ENCODE peak calls at places on chromosome 10, in nine cellular contexts. F is heart left ventricle; E is fibroblast of lung; T is SJSA1; D is CD4-positive, CD25-positive, alpha-beta regulatory T cell; S is RWPE1; R is right lobe of liver; Y is stomach; K is A549. G is an unnamed sample.

GRCh38 chr10:42640610-42641229 is 2.4 kb upstream of the ZNF33B start:
- DNase-seq in F (no peak), E (no peak), T (no peak), D (no peak), S (peak; percentile 85), R (no peak), Y (no peak), K (no peak), G (no peak)

GRCh38 chr10:19843487-19843886 is 27.3 kb downstream of the PLXDC2 start:
- DNase-seq in F (no peak), E (peak; percentile 31), T (peak; percentile 82), D (no peak), S (no peak), R (no peak), Y (no peak), K (no peak), G (no peak)

GRCh38 chr10:110498982-110499795 is 1.5 kb downstream of the DUSP5 start:
- DNase-seq in F (peak; percentile 45), E (peak; percentile 83), T (peak; percentile 74), D (peak; percentile 71), S (peak; percentile 66), R (no peak), Y (peak; percentile 46), K (no peak), G (peak; percentile 36)

GRCh38 chr10:48449501-48450232 is 143.2 kb downstream of the MAPK8 start:
- DNase-seq in F (peak; percentile 26), E (no peak), T (no peak), D (no peak), S (no peak), R (peak; percentile 33), Y (peak; percentile 22), K (no peak), G (no peak)

GRCh38 chr10:15163261-15163864 is 5.1 kb downstream of the NMT2 start:
- DNase-seq in F (no peak), E (no peak), T (no peak), D (no peak), S (no peak), R (no peak), Y (no peak), K (no peak), G (no peak)

GRCh38 chr10:13146383-13146782 is 15.0 kb upstream of the MCM10 start:
- DNase-seq in F (no peak), E (no peak), T (no peak), D (no peak), S (no peak), R (no peak), Y (no peak), K (no peak), G (no peak)

GRCh38 chr10:77290528-77291155 is 347.0 kb downstream of the KCNMA1 start:
- DNase-seq in F (no peak), E (peak; percentile 55), T (peak; percentile 96), D (no peak), S (peak; percentile 41), R (no peak), Y (no peak), K (peak; percentile 25), G (no peak)

GRCh38 chr10:29757551-29758297 is 123.0 kb upstream of the SVIL start:
- DNase-seq in F (no peak), E (peak; percentile 39), T (peak; percentile 65), D (no peak), S (peak; percentile 84), R (no peak), Y (no peak), K (no peak), G (no peak)

GRCh38 chr10:3364768-3365480 is 192.3 kb upstream of the PITRM1 start:
- DNase-seq in F (no peak), E (no peak), T (no peak), D (no peak), S (no peak), R (no peak), Y (no peak), K (no peak), G (no peak)

GRCh38 chr10:82953909-82954308 is 1078.9 kb downstream of the NRG3 start:
- DNase-seq in F (no peak), E (no peak), T (no peak), D (no peak), S (no peak), R (no peak), Y (no peak), K (no peak), G (no peak)

GRCh38 chr10:14476641-14477407 is 146.1 kb upstream of the FRMD4A start:
- DNase-seq in F (no peak), E (no peak), T (peak; percentile 87), D (no peak), S (no peak), R (peak; percentile 3), Y (no peak), K (no peak), G (no peak)

GRCh38 chr10:121282797-121283515 is 315.3 kb downstream of the FGFR2 start:
- DNase-seq in F (no peak), E (no peak), T (no peak), D (no peak), S (no peak), R (no peak), Y (no peak), K (no peak), G (no peak)

GRCh38 chr10:80290474-80291220 is 1.2 kb upstream of the MAT1A start:
- DNase-seq in F (no peak), E (no peak), T (no peak), D (no peak), S (no peak), R (peak; percentile 72), Y (no peak), K (no peak), G (no peak)

GRCh38 chr10:27783660-27784059 is 38.0 kb upstream of the MKX start:
- DNase-seq in F (peak; percentile 18), E (peak; percentile 59), T (peak; percentile 11), D (peak; percentile 42), S (peak; percentile 41), R (no peak), Y (no peak), K (peak; percentile 3), G (peak; percentile 19)

GRCh38 chr10:116270691-116271592 is 2.1 kb downstream of the GFRA1 start:
- DNase-seq in F (no peak), E (no peak), T (peak; percentile 34), D (no peak), S (no peak), R (peak; percentile 53), Y (no peak), K (no peak), G (no peak)

GRCh38 chr10:126373982-126374381 is 14.3 kb downstream of the ADAM12 start:
- DNase-seq in F (no peak), E (peak; percentile 26), T (no peak), D (no peak), S (no peak), R (no peak), Y (no peak), K (no peak), G (no peak)

GRCh38 chr10:71039551-71039950 is 151.2 kb upstream of the PCBD1 start:
- DNase-seq in F (no peak), E (no peak), T (no peak), D (no peak), S (no peak), R (no peak), Y (no peak), K (no peak), G (no peak)

GRCh38 chr10:110074298-110074697 is 66.5 kb downstream of the ADD3 start:
- DNase-seq in F (no peak), E (peak; percentile 20), T (no peak), D (no peak), S (no peak), R (no peak), Y (no peak), K (no peak), G (no peak)

DNA sequence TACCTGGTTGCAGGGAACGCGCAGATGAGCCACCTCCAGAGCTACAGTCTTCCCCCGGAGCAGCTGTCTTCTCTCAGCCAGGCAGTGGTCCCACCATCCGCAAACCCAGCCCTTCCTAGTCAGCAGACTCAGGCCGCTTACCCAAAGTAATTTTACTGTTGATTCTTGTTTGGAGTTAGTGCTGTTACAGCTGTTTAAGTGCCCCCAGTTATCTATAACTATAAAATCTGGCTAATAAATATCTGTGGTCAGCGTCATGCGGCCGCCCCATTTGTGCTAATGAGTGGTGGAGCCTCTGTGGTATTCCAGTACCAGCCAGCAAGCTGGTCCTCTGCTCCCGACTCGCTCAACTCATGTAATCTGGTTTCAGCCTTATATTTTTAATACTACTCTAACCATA is 43.2 kb upstream of the TMEM236 start:
- DNase-seq in F (no peak), E (no peak), T (no peak), D (no peak), S (no peak), R (no peak), Y (no peak), K (no peak), G (no peak)
- H3K27ac ChIP-seq in F (no peak overlapping the region), E (no peak overlapping the region), T (no peak overlapping the region), D (no peak overlapping the region), S (no peak overlapping the region), R (no peak overlapping the region), Y (no peak overlapping the region), K (no peak overlapping the region), G (no peak overlapping the region)

GRCh38 chr10:132690401-132690800 is 95.5 kb downstream of the NKX6-2 start:
- DNase-seq in F (no peak), E (no peak), T (no peak), D (no peak), S (no peak), R (peak; percentile 19), Y (no peak), K (no peak), G (no peak)

GRCh38 chr10:132693676-132694075 is 92.3 kb downstream of the NKX6-2 start:
- DNase-seq in F (no peak), E (no peak), T (no peak), D (no peak), S (no peak), R (no peak), Y (no peak), K (no peak), G (no peak)

GRCh38 chr10:132690821-132691610 is 94.9 kb downstream of the NKX6-2 start:
- DNase-seq in F (no peak), E (no peak), T (no peak), D (no peak), S (no peak), R (peak; percentile 29), Y (no peak), K (no peak), G (no peak)

GRCh38 chr10:132691711-132692153 is 94.2 kb downstream of the NKX6-2 start:
- DNase-seq in F (no peak), E (no peak), T (no peak), D (no peak), S (no peak), R (peak; percentile 47), Y (no peak), K (no peak), G (no peak)

GRCh38 chr10:132692311-132692710 is 93.6 kb downstream of the NKX6-2 start:
- DNase-seq in F (no peak), E (no peak), T (no peak), D (no peak), S (no peak), R (no peak), Y (no peak), K (no peak), G (no peak)
- H3K27ac ChIP-seq in F (no peak overlapping the region), E (no peak overlapping the region), T (no peak overlapping the region), D (no peak overlapping the region), S (no peak overlapping the region), R (no peak overlapping the region), Y (no peak overlapping the region), K (no peak overlapping the region), G (no peak overlapping the region)

GRCh38 chr10:73878365-73878764 is 4.0 kb upstream of the CAMK2G start:
- DNase-seq in F (no peak), E (no peak), T (no peak), D (no peak), S (no peak), R (no peak), Y (no peak), K (no peak), G (no peak)
- H3K27ac ChIP-seq in F (no peak overlapping the region), E (no peak overlapping the region), T (no peak overlapping the region), D (no peak overlapping the region), S (no peak overlapping the region), R (no peak overlapping the region), Y (no peak overlapping the region), K (no peak overlapping the region), G (no peak overlapping the region)

GRCh38 chr10:18743926-18744325 is 84.7 kb downstream of the ARL5B start:
- DNase-seq in F (no peak), E (no peak), T (no peak), D (no peak), S (no peak), R (no peak), Y (no peak), K (no peak), G (no peak)
- H3K27ac ChIP-seq in F (no peak overlapping the region), E (no peak overlapping the region), T (no peak overlapping the region), D (no peak overlapping the region), S (no peak overlapping the region), R (no peak overlapping the region), Y (no peak overlapping the region), K (no peak overlapping the region), G (no peak overlapping the region)

G was measured in CD8-positive, alpha-beta memory T cell.